ENCODE peak calls at places on chromosome 12, in ten cellular contexts. One of them, this sample, is unnamed.

GRCh38 chr12:105431537-105431936 is 101.0 kb downstream of the C12orf75 start:
- DNase-seq in Karpas-422: no peak
- DNase-seq in endothelial cell: no peak
- DNase-seq in naive thymus-derived CD8-positive, alpha-beta T cell: no peak
- DNase-seq in stimulated activated CD8-positive, alpha-beta memory T cell treated with anti-CD3 and anti-CD28 coated beads, Interleukin-7, amount 100 ng/mL, for 48 hours: no peak
- DNase-seq in HCT116: no peak
- DNase-seq in activated T-cell treated with anti-CD3 and anti-CD28 coated beads, Interleukin-2, amount 50 U/mL, for 72 hours: no peak
- DNase-seq in NCI-H146: no peak
- DNase-seq in cardiac septum: no peak
- DNase-seq in activated CD4-positive, alpha-beta T cell treated with anti-CD3 and anti-CD28 coated beads, Interleukin-2, amount 10 ng/mL, durations not matched to agents 7 days and 5 days: no peak
- DNase-seq in this sample: no peak

GRCh38 chr12:3199551-3200031 is 122.4 kb downstream of the TSPAN9 start:
- DNase-seq in Karpas-422: no peak
- DNase-seq in endothelial cell: peak
- DNase-seq in naive thymus-derived CD8-positive, alpha-beta T cell: no peak
- DNase-seq in stimulated activated CD8-positive, alpha-beta memory T cell treated with anti-CD3 and anti-CD28 coated beads, Interleukin-7, amount 100 ng/mL, for 48 hours: no peak
- DNase-seq in HCT116: no peak
- DNase-seq in activated T-cell treated with anti-CD3 and anti-CD28 coated beads, Interleukin-2, amount 50 U/mL, for 72 hours: no peak
- DNase-seq in NCI-H146: peak
- DNase-seq in cardiac septum: no peak
- DNase-seq in activated CD4-positive, alpha-beta T cell treated with anti-CD3 and anti-CD28 coated beads, Interleukin-2, amount 10 ng/mL, durations not matched to agents 7 days and 5 days: no peak
- DNase-seq in this sample: no peak

GRCh38 chr12:48779869-48780268 is 9.0 kb downstream of the ADCY6 start:
- DNase-seq in Karpas-422: no peak
- DNase-seq in endothelial cell: no peak
- DNase-seq in naive thymus-derived CD8-positive, alpha-beta T cell: no peak
- DNase-seq in stimulated activated CD8-positive, alpha-beta memory T cell treated with anti-CD3 and anti-CD28 coated beads, Interleukin-7, amount 100 ng/mL, for 48 hours: no peak
- DNase-seq in HCT116: no peak
- DNase-seq in activated T-cell treated with anti-CD3 and anti-CD28 coated beads, Interleukin-2, amount 50 U/mL, for 72 hours: no peak
- DNase-seq in NCI-H146: no peak
- DNase-seq in cardiac septum: peak
- DNase-seq in activated CD4-positive, alpha-beta T cell treated with anti-CD3 and anti-CD28 coated beads, Interleukin-2, amount 10 ng/mL, durations not matched to agents 7 days and 5 days: no peak
- DNase-seq in this sample: no peak

GRCh38 chr12:50637870-50638481 is 125.9 kb upstream of the ATF1 start:
- DNase-seq in Karpas-422: peak
- DNase-seq in endothelial cell: no peak
- DNase-seq in naive thymus-derived CD8-positive, alpha-beta T cell: peak
- DNase-seq in stimulated activated CD8-positive, alpha-beta memory T cell treated with anti-CD3 and anti-CD28 coated beads, Interleukin-7, amount 100 ng/mL, for 48 hours: no peak
- DNase-seq in HCT116: no peak
- DNase-seq in activated T-cell treated with anti-CD3 and anti-CD28 coated beads, Interleukin-2, amount 50 U/mL, for 72 hours: no peak
- DNase-seq in NCI-H146: peak
- DNase-seq in cardiac septum: no peak
- DNase-seq in activated CD4-positive, alpha-beta T cell treated with anti-CD3 and anti-CD28 coated beads, Interleukin-2, amount 10 ng/mL, durations not matched to agents 7 days and 5 days: no peak
- DNase-seq in this sample: no peak

GRCh38 chr12:111942557-111942956 is 70.4 kb downstream of the TMEM116 start:
- DNase-seq in Karpas-422: no peak
- DNase-seq in endothelial cell: no peak
- DNase-seq in naive thymus-derived CD8-positive, alpha-beta T cell: no peak
- DNase-seq in stimulated activated CD8-positive, alpha-beta memory T cell treated with anti-CD3 and anti-CD28 coated beads, Interleukin-7, amount 100 ng/mL, for 48 hours: no peak
- DNase-seq in HCT116: no peak
- DNase-seq in activated T-cell treated with anti-CD3 and anti-CD28 coated beads, Interleukin-2, amount 50 U/mL, for 72 hours: no peak
- DNase-seq in NCI-H146: peak
- DNase-seq in cardiac septum: no peak
- DNase-seq in activated CD4-positive, alpha-beta T cell treated with anti-CD3 and anti-CD28 coated beads, Interleukin-2, amount 10 ng/mL, durations not matched to agents 7 days and 5 days: no peak
- DNase-seq in this sample: no peak

GRCh38 chr12:80040075-80040738 is 59.1 kb upstream of the OTOGL start:
- DNase-seq in Karpas-422: no peak
- DNase-seq in endothelial cell: no peak
- DNase-seq in naive thymus-derived CD8-positive, alpha-beta T cell: no peak
- DNase-seq in stimulated activated CD8-positive, alpha-beta memory T cell treated with anti-CD3 and anti-CD28 coated beads, Interleukin-7, amount 100 ng/mL, for 48 hours: peak
- DNase-seq in HCT116: no peak
- DNase-seq in activated T-cell treated with anti-CD3 and anti-CD28 coated beads, Interleukin-2, amount 50 U/mL, for 72 hours: peak
- DNase-seq in NCI-H146: no peak
- DNase-seq in cardiac septum: no peak
- DNase-seq in activated CD4-positive, alpha-beta T cell treated with anti-CD3 and anti-CD28 coated beads, Interleukin-2, amount 10 ng/mL, durations not matched to agents 7 days and 5 days: no peak
- DNase-seq in this sample: no peak

GRCh38 chr12:19390208-19390607 is 49.1 kb upstream of the AEBP2 start:
- DNase-seq in Karpas-422: no peak
- DNase-seq in endothelial cell: no peak
- DNase-seq in naive thymus-derived CD8-positive, alpha-beta T cell: no peak
- DNase-seq in stimulated activated CD8-positive, alpha-beta memory T cell treated with anti-CD3 and anti-CD28 coated beads, Interleukin-7, amount 100 ng/mL, for 48 hours: no peak
- DNase-seq in HCT116: no peak
- DNase-seq in activated T-cell treated with anti-CD3 and anti-CD28 coated beads, Interleukin-2, amount 50 U/mL, for 72 hours: no peak
- DNase-seq in NCI-H146: no peak
- DNase-seq in cardiac septum: no peak
- DNase-seq in activated CD4-positive, alpha-beta T cell treated with anti-CD3 and anti-CD28 coated beads, Interleukin-2, amount 10 ng/mL, durations not matched to agents 7 days and 5 days: no peak
- DNase-seq in this sample: no peak

GRCh38 chr12:113092478-113093408 is 36.2 kb downstream of the DTX1 start:
- DNase-seq in Karpas-422: no peak
- DNase-seq in endothelial cell: peak
- DNase-seq in naive thymus-derived CD8-positive, alpha-beta T cell: no peak
- DNase-seq in stimulated activated CD8-positive, alpha-beta memory T cell treated with anti-CD3 and anti-CD28 coated beads, Interleukin-7, amount 100 ng/mL, for 48 hours: no peak
- DNase-seq in HCT116: no peak
- DNase-seq in activated T-cell treated with anti-CD3 and anti-CD28 coated beads, Interleukin-2, amount 50 U/mL, for 72 hours: no peak
- DNase-seq in NCI-H146: no peak
- DNase-seq in cardiac septum: no peak
- DNase-seq in activated CD4-positive, alpha-beta T cell treated with anti-CD3 and anti-CD28 coated beads, Interleukin-2, amount 10 ng/mL, durations not matched to agents 7 days and 5 days: no peak
- DNase-seq in this sample: no peak

GRCh38 chr12:125340791-125341190 is 275.6 kb downstream of the AACS start:
- DNase-seq in Karpas-422: no peak
- DNase-seq in endothelial cell: no peak
- DNase-seq in naive thymus-derived CD8-positive, alpha-beta T cell: no peak
- DNase-seq in stimulated activated CD8-positive, alpha-beta memory T cell treated with anti-CD3 and anti-CD28 coated beads, Interleukin-7, amount 100 ng/mL, for 48 hours: no peak
- DNase-seq in HCT116: no peak
- DNase-seq in activated T-cell treated with anti-CD3 and anti-CD28 coated beads, Interleukin-2, amount 50 U/mL, for 72 hours: no peak
- DNase-seq in NCI-H146: no peak
- DNase-seq in cardiac septum: no peak
- DNase-seq in activated CD4-positive, alpha-beta T cell treated with anti-CD3 and anti-CD28 coated beads, Interleukin-2, amount 10 ng/mL, durations not matched to agents 7 days and 5 days: no peak
- DNase-seq in this sample: no peak

GRCh38 chr12:30110970-30111586 is 327.3 kb upstream of the TMTC1 start:
- DNase-seq in Karpas-422: no peak
- DNase-seq in endothelial cell: no peak
- DNase-seq in naive thymus-derived CD8-positive, alpha-beta T cell: no peak
- DNase-seq in stimulated activated CD8-positive, alpha-beta memory T cell treated with anti-CD3 and anti-CD28 coated beads, Interleukin-7, amount 100 ng/mL, for 48 hours: no peak
- DNase-seq in HCT116: no peak
- DNase-seq in activated T-cell treated with anti-CD3 and anti-CD28 coated beads, Interleukin-2, amount 50 U/mL, for 72 hours: no peak
- DNase-seq in NCI-H146: no peak
- DNase-seq in cardiac septum: no peak
- DNase-seq in activated CD4-positive, alpha-beta T cell treated with anti-CD3 and anti-CD28 coated beads, Interleukin-2, amount 10 ng/mL, durations not matched to agents 7 days and 5 days: no peak
- DNase-seq in this sample: no peak

GRCh38 chr12:65464930-65465329 is 186.4 kb downstream of the MSRB3 start:
- DNase-seq in Karpas-422: no peak
- DNase-seq in endothelial cell: no peak
- DNase-seq in naive thymus-derived CD8-positive, alpha-beta T cell: no peak
- DNase-seq in stimulated activated CD8-positive, alpha-beta memory T cell treated with anti-CD3 and anti-CD28 coated beads, Interleukin-7, amount 100 ng/mL, for 48 hours: no peak
- DNase-seq in HCT116: no peak
- DNase-seq in activated T-cell treated with anti-CD3 and anti-CD28 coated beads, Interleukin-2, amount 50 U/mL, for 72 hours: no peak
- DNase-seq in NCI-H146: no peak
- DNase-seq in cardiac septum: no peak
- DNase-seq in activated CD4-positive, alpha-beta T cell treated with anti-CD3 and anti-CD28 coated beads, Interleukin-2, amount 10 ng/mL, durations not matched to agents 7 days and 5 days: no peak
- DNase-seq in this sample: no peak

GRCh38 chr12:45890276-45890675 is 100.1 kb downstream of the SCAF11 start:
- DNase-seq in Karpas-422: no peak
- DNase-seq in endothelial cell: no peak
- DNase-seq in naive thymus-derived CD8-positive, alpha-beta T cell: no peak
- DNase-seq in stimulated activated CD8-positive, alpha-beta memory T cell treated with anti-CD3 and anti-CD28 coated beads, Interleukin-7, amount 100 ng/mL, for 48 hours: no peak
- DNase-seq in HCT116: no peak
- DNase-seq in activated T-cell treated with anti-CD3 and anti-CD28 coated beads, Interleukin-2, amount 50 U/mL, for 72 hours: no peak
- DNase-seq in NCI-H146: no peak
- DNase-seq in cardiac septum: no peak
- DNase-seq in activated CD4-positive, alpha-beta T cell treated with anti-CD3 and anti-CD28 coated beads, Interleukin-2, amount 10 ng/mL, durations not matched to agents 7 days and 5 days: no peak
- DNase-seq in this sample: no peak

GRCh38 chr12:132489078-132489601 is 811 bp upstream of the FBRSL1 start:
- DNase-seq in Karpas-422: no peak
- DNase-seq in endothelial cell: peak
- DNase-seq in naive thymus-derived CD8-positive, alpha-beta T cell: peak
- DNase-seq in stimulated activated CD8-positive, alpha-beta memory T cell treated with anti-CD3 and anti-CD28 coated beads, Interleukin-7, amount 100 ng/mL, for 48 hours: no peak
- DNase-seq in HCT116: no peak
- DNase-seq in activated T-cell treated with anti-CD3 and anti-CD28 coated beads, Interleukin-2, amount 50 U/mL, for 72 hours: peak
- DNase-seq in NCI-H146: peak
- DNase-seq in cardiac septum: no peak
- DNase-seq in activated CD4-positive, alpha-beta T cell treated with anti-CD3 and anti-CD28 coated beads, Interleukin-2, amount 10 ng/mL, durations not matched to agents 7 days and 5 days: peak
- DNase-seq in this sample: no peak

GRCh38 chr12:1310684-1311083 is 283.7 kb downstream of the FBXL14 start:
- DNase-seq in Karpas-422: no peak
- DNase-seq in endothelial cell: no peak
- DNase-seq in naive thymus-derived CD8-positive, alpha-beta T cell: no peak
- DNase-seq in stimulated activated CD8-positive, alpha-beta memory T cell treated with anti-CD3 and anti-CD28 coated beads, Interleukin-7, amount 100 ng/mL, for 48 hours: no peak
- DNase-seq in HCT116: no peak
- DNase-seq in activated T-cell treated with anti-CD3 and anti-CD28 coated beads, Interleukin-2, amount 50 U/mL, for 72 hours: no peak
- DNase-seq in NCI-H146: no peak
- DNase-seq in cardiac septum: no peak
- DNase-seq in activated CD4-positive, alpha-beta T cell treated with anti-CD3 and anti-CD28 coated beads, Interleukin-2, amount 10 ng/mL, durations not matched to agents 7 days and 5 days: no peak
- DNase-seq in this sample: no peak

GRCh38 chr12:90896164-90896563 is 58.8 kb downstream of the CCER1 start:
- DNase-seq in Karpas-422: no peak
- DNase-seq in endothelial cell: no peak
- DNase-seq in naive thymus-derived CD8-positive, alpha-beta T cell: no peak
- DNase-seq in stimulated activated CD8-positive, alpha-beta memory T cell treated with anti-CD3 and anti-CD28 coated beads, Interleukin-7, amount 100 ng/mL, for 48 hours: no peak
- DNase-seq in HCT116: peak
- DNase-seq in activated T-cell treated with anti-CD3 and anti-CD28 coated beads, Interleukin-2, amount 50 U/mL, for 72 hours: no peak
- DNase-seq in NCI-H146: no peak
- DNase-seq in cardiac septum: no peak
- DNase-seq in activated CD4-positive, alpha-beta T cell treated with anti-CD3 and anti-CD28 coated beads, Interleukin-2, amount 10 ng/mL, durations not matched to agents 7 days and 5 days: no peak
- DNase-seq in this sample: no peak

GRCh38 chr12:75289678-75290200 is 40.4 kb downstream of the CAPS2 start:
- DNase-seq in Karpas-422: peak
- DNase-seq in endothelial cell: no peak
- DNase-seq in naive thymus-derived CD8-positive, alpha-beta T cell: no peak
- DNase-seq in stimulated activated CD8-positive, alpha-beta memory T cell treated with anti-CD3 and anti-CD28 coated beads, Interleukin-7, amount 100 ng/mL, for 48 hours: no peak
- DNase-seq in HCT116: peak
- DNase-seq in activated T-cell treated with anti-CD3 and anti-CD28 coated beads, Interleukin-2, amount 50 U/mL, for 72 hours: no peak
- DNase-seq in NCI-H146: no peak
- DNase-seq in cardiac septum: no peak
- DNase-seq in activated CD4-positive, alpha-beta T cell treated with anti-CD3 and anti-CD28 coated beads, Interleukin-2, amount 10 ng/mL, durations not matched to agents 7 days and 5 days: no peak
- DNase-seq in this sample: no peak

GRCh38 chr12:70955415-70955814 is 34.9 kb upstream of the PTPRR start:
- DNase-seq in Karpas-422: no peak
- DNase-seq in endothelial cell: no peak
- DNase-seq in naive thymus-derived CD8-positive, alpha-beta T cell: no peak
- DNase-seq in stimulated activated CD8-positive, alpha-beta memory T cell treated with anti-CD3 and anti-CD28 coated beads, Interleukin-7, amount 100 ng/mL, for 48 hours: no peak
- DNase-seq in HCT116: no peak
- DNase-seq in activated T-cell treated with anti-CD3 and anti-CD28 coated beads, Interleukin-2, amount 50 U/mL, for 72 hours: no peak
- DNase-seq in NCI-H146: no peak
- DNase-seq in cardiac septum: no peak
- DNase-seq in activated CD4-positive, alpha-beta T cell treated with anti-CD3 and anti-CD28 coated beads, Interleukin-2, amount 10 ng/mL, durations not matched to agents 7 days and 5 days: no peak
- DNase-seq in this sample: no peak

GRCh38 chr12:123601602-123602489 is at the start of gene DDX55:
- DNase-seq in Karpas-422: peak
- DNase-seq in endothelial cell: peak
- DNase-seq in naive thymus-derived CD8-positive, alpha-beta T cell: peak
- DNase-seq in stimulated activated CD8-positive, alpha-beta memory T cell treated with anti-CD3 and anti-CD28 coated beads, Interleukin-7, amount 100 ng/mL, for 48 hours: peak
- DNase-seq in HCT116: peak
- DNase-seq in activated T-cell treated with anti-CD3 and anti-CD28 coated beads, Interleukin-2, amount 50 U/mL, for 72 hours: peak
- DNase-seq in NCI-H146: peak
- DNase-seq in cardiac septum: peak
- DNase-seq in activated CD4-positive, alpha-beta T cell treated with anti-CD3 and anti-CD28 coated beads, Interleukin-2, amount 10 ng/mL, durations not matched to agents 7 days and 5 days: peak
- DNase-seq in this sample: peak

GRCh38 chr12:62629413-62629812 is 162.8 kb downstream of the MON2 start:
- DNase-seq in Karpas-422: no peak
- DNase-seq in endothelial cell: no peak
- DNase-seq in naive thymus-derived CD8-positive, alpha-beta T cell: no peak
- DNase-seq in stimulated activated CD8-positive, alpha-beta memory T cell treated with anti-CD3 and anti-CD28 coated beads, Interleukin-7, amount 100 ng/mL, for 48 hours: no peak
- DNase-seq in HCT116: no peak
- DNase-seq in activated T-cell treated with anti-CD3 and anti-CD28 coated beads, Interleukin-2, amount 50 U/mL, for 72 hours: no peak
- DNase-seq in NCI-H146: no peak
- DNase-seq in cardiac septum: no peak
- DNase-seq in activated CD4-positive, alpha-beta T cell treated with anti-CD3 and anti-CD28 coated beads, Interleukin-2, amount 10 ng/mL, durations not matched to agents 7 days and 5 days: no peak
- DNase-seq in this sample: peak